ENCODE peak calls at places on chromosomes 6 and 20, in five cellular contexts. V, B, W, K and U are unnamed samples.

GRCh38 chr6:45965007-45965406 is 50.7 kb downstream of the CLIC5 start:
- DNase-seq in V (no peak), B (no peak), W (no peak), K (no peak), U (no peak)

GRCh38 chr20:48983423-48984400 is 62.2 kb downstream of the ARFGEF2 start:
- DNase-seq in V (peak; percentile 79), B (no peak), W (peak; percentile 62), K (no peak), U (no peak)

GRCh38 chr6:98586163-98586562 is 248.2 kb upstream of the POU3F2 start:
- DNase-seq in V (no peak), B (no peak), W (no peak), K (no peak), U (no peak)

GRCh38 chr6:128336436-128337095 is 183.8 kb downstream of the PTPRK start:
- DNase-seq in V (no peak), B (no peak), W (no peak), K (no peak), U (no peak)

GRCh38 chr6:26270121-26270861 is 94.7 kb upstream of the BTN3A2 start:
- DNase-seq in V (no peak), B (no peak), W (no peak), K (no peak), U (no peak)

GRCh38 chr20:47578543-47578942 is 76.9 kb downstream of the NCOA3 start:
- DNase-seq in V (no peak), B (no peak), W (no peak), K (no peak), U (no peak)

GRCh38 chr6:17280552-17281090 is 540 bp upstream of the RBM24 start:
- DNase-seq in V (peak; percentile 15), B (no peak), W (no peak), K (no peak), U (no peak)

GRCh38 chr6:170516783-170517616 is 36.1 kb downstream of the PSMB1 start:
- DNase-seq in V (peak; percentile 71), B (no peak), W (peak; percentile 43), K (no peak), U (peak; percentile 32)